ENCODE peak calls at places on chromosomes 4 and X, in six cellular contexts. One of them, this sample, is unnamed.

GRCh38 chrX:133177202-133177601 is 41.0 kb downstream of the TFDP3 start:
- DNase-seq in mammary epithelial cell: no peak
- DNase-seq in sigmoid colon: no peak
- DNase-seq in astrocyte: no peak
- DNase-seq in heart left ventricle: no peak
- DNase-seq in fibroblast of lung: no peak
- DNase-seq in this sample: no peak

GRCh38 chrX:11666180-11666579 is 460 bp upstream of the ARHGAP6 start:
- DNase-seq in mammary epithelial cell: no peak
- DNase-seq in sigmoid colon: peak; percentile 66
- DNase-seq in astrocyte: no peak
- DNase-seq in heart left ventricle: no peak
- DNase-seq in fibroblast of lung: no peak
- DNase-seq in this sample: no peak

GRCh38 chrX:152061083-152061482 is 77.3 kb downstream of the MAGEA10 start:
- DNase-seq in mammary epithelial cell: no peak
- DNase-seq in sigmoid colon: no peak
- DNase-seq in astrocyte: no peak
- DNase-seq in heart left ventricle: no peak
- DNase-seq in fibroblast of lung: no peak
- DNase-seq in this sample: no peak

GRCh38 chrX:153639177-153640044 is 7.6 kb upstream of the DUSP9 start:
- DNase-seq in mammary epithelial cell: no peak
- DNase-seq in sigmoid colon: no peak
- DNase-seq in astrocyte: no peak
- DNase-seq in heart left ventricle: no peak
- DNase-seq in fibroblast of lung: no peak
- DNase-seq in this sample: no peak

GRCh38 chr4:20764353-20764752 is 64.1 kb downstream of the PACRGL start:
- DNase-seq in mammary epithelial cell: peak; percentile 25
- DNase-seq in sigmoid colon: no peak
- DNase-seq in astrocyte: peak; percentile 14
- DNase-seq in heart left ventricle: no peak
- DNase-seq in fibroblast of lung: peak; percentile 37
- DNase-seq in this sample: no peak

GRCh38 chr4:70722199-70722791 is 531 bp downstream of the RUFY3 start:
- DNase-seq in mammary epithelial cell: no peak
- DNase-seq in sigmoid colon: no peak
- DNase-seq in astrocyte: peak; percentile 86
- DNase-seq in heart left ventricle: no peak
- DNase-seq in fibroblast of lung: peak; percentile 89
- DNase-seq in this sample: no peak

GRCh38 chrX:101385795-101386541 is at the start of gene BTK:
- DNase-seq in mammary epithelial cell: no peak
- DNase-seq in sigmoid colon: no peak
- DNase-seq in astrocyte: no peak
- DNase-seq in heart left ventricle: no peak
- DNase-seq in fibroblast of lung: no peak
- DNase-seq in this sample: no peak

GRCh38 chr4:189436207-189436606 is 504.5 kb upstream of the FRG1 start:
- DNase-seq in mammary epithelial cell: no peak
- DNase-seq in sigmoid colon: no peak
- DNase-seq in astrocyte: no peak
- DNase-seq in heart left ventricle: no peak
- DNase-seq in fibroblast of lung: no peak
- DNase-seq in this sample: no peak

GRCh38 chrX:20309796-20310195 is 43.1 kb upstream of the RPS6KA3 start:
- DNase-seq in mammary epithelial cell: no peak
- DNase-seq in sigmoid colon: no peak
- DNase-seq in astrocyte: peak; percentile 75
- DNase-seq in heart left ventricle: no peak
- DNase-seq in fibroblast of lung: peak; percentile 77
- DNase-seq in this sample: no peak

GRCh38 chr4:23084559-23085248 is 392.0 kb downstream of the GBA3 start:
- DNase-seq in mammary epithelial cell: no peak
- DNase-seq in sigmoid colon: no peak
- DNase-seq in astrocyte: peak; percentile 42
- DNase-seq in heart left ventricle: no peak
- DNase-seq in fibroblast of lung: peak; percentile 56
- DNase-seq in this sample: no peak

GRCh38 chr4:188266386-188266785 is 127.1 kb downstream of the TRIML1 start:
- DNase-seq in mammary epithelial cell: peak; percentile 23
- DNase-seq in sigmoid colon: no peak
- DNase-seq in astrocyte: no peak
- DNase-seq in heart left ventricle: no peak
- DNase-seq in fibroblast of lung: no peak
- DNase-seq in this sample: no peak

GRCh38 chr4:166198041-166198440 is 325.0 kb downstream of the TLL1 start:
- DNase-seq in mammary epithelial cell: no peak
- DNase-seq in sigmoid colon: no peak
- DNase-seq in astrocyte: no peak
- DNase-seq in heart left ventricle: no peak
- DNase-seq in fibroblast of lung: no peak
- DNase-seq in this sample: no peak

GRCh38 chr4:93384211-93384610 is 444.3 kb upstream of the ATOH1 start:
- DNase-seq in mammary epithelial cell: no peak
- DNase-seq in sigmoid colon: no peak
- DNase-seq in astrocyte: no peak
- DNase-seq in heart left ventricle: no peak
- DNase-seq in fibroblast of lung: peak; percentile 17
- DNase-seq in this sample: no peak

GRCh38 chr4:186918466-186918865 is 194.8 kb upstream of the FAT1 start:
- DNase-seq in mammary epithelial cell: no peak
- DNase-seq in sigmoid colon: no peak
- DNase-seq in astrocyte: no peak
- DNase-seq in heart left ventricle: no peak
- DNase-seq in fibroblast of lung: no peak
- DNase-seq in this sample: no peak

GRCh38 chr4:23320881-23321612 is 568.8 kb downstream of the PPARGC1A start:
- DNase-seq in mammary epithelial cell: no peak
- DNase-seq in sigmoid colon: no peak
- DNase-seq in astrocyte: no peak
- DNase-seq in heart left ventricle: no peak
- DNase-seq in fibroblast of lung: no peak
- DNase-seq in this sample: no peak

GRCh38 chrX:153960786-153961185 is 10.8 kb downstream of the HCFC1 start:
- DNase-seq in mammary epithelial cell: no peak
- DNase-seq in sigmoid colon: no peak
- DNase-seq in astrocyte: no peak
- DNase-seq in heart left ventricle: no peak
- DNase-seq in fibroblast of lung: no peak
- DNase-seq in this sample: no peak

GRCh38 chrX:22196151-22196550 is 76.6 kb upstream of the CBLL2 start:
- DNase-seq in mammary epithelial cell: no peak
- DNase-seq in sigmoid colon: no peak
- DNase-seq in astrocyte: no peak
- DNase-seq in heart left ventricle: no peak
- DNase-seq in fibroblast of lung: no peak
- DNase-seq in this sample: no peak

GRCh38 chr4:144894525-144894924 is 203.5 kb downstream of the ANAPC10 start:
- DNase-seq in mammary epithelial cell: peak; percentile 87
- DNase-seq in sigmoid colon: no peak
- DNase-seq in astrocyte: peak; percentile 95
- DNase-seq in heart left ventricle: no peak
- DNase-seq in fibroblast of lung: peak; percentile 96
- DNase-seq in this sample: no peak

GRCh38 chr4:23728393-23728792 is 161.5 kb downstream of the PPARGC1A start:
- DNase-seq in mammary epithelial cell: peak; percentile 1
- DNase-seq in sigmoid colon: no peak
- DNase-seq in astrocyte: peak; percentile 99
- DNase-seq in heart left ventricle: no peak
- DNase-seq in fibroblast of lung: peak; percentile 99
- DNase-seq in this sample: no peak

GRCh38 chr4:159446266-159446976 is 343.5 kb downstream of the RAPGEF2 start:
- DNase-seq in mammary epithelial cell: peak; percentile 68
- DNase-seq in sigmoid colon: no peak
- DNase-seq in astrocyte: peak; percentile 68
- DNase-seq in heart left ventricle: peak; percentile 21
- DNase-seq in fibroblast of lung: peak; percentile 77
- DNase-seq in this sample: peak; percentile 18

GRCh38 chr4:170476351-170476750 is 386.6 kb upstream of the AADAT start:
- DNase-seq in mammary epithelial cell: no peak
- DNase-seq in sigmoid colon: no peak
- DNase-seq in astrocyte: no peak
- DNase-seq in heart left ventricle: no peak
- DNase-seq in fibroblast of lung: no peak
- DNase-seq in this sample: no peak

GRCh38 chrX:44042124-44042523 is 68.9 kb upstream of the NDP start:
- DNase-seq in mammary epithelial cell: no peak
- DNase-seq in sigmoid colon: no peak
- DNase-seq in astrocyte: peak; percentile 79
- DNase-seq in heart left ventricle: no peak
- DNase-seq in fibroblast of lung: peak; percentile 80
- DNase-seq in this sample: no peak

GRCh38 chr4:163790231-163790630 is 295.7 kb downstream of the TMA16 start:
- DNase-seq in mammary epithelial cell: no peak
- DNase-seq in sigmoid colon: no peak
- DNase-seq in astrocyte: no peak
- DNase-seq in heart left ventricle: no peak
- DNase-seq in fibroblast of lung: no peak
- DNase-seq in this sample: no peak

GRCh38 chrX:107675823-107676555 is 47.7 kb downstream of the PRPS1 start:
- DNase-seq in mammary epithelial cell: peak; percentile 30
- DNase-seq in sigmoid colon: peak; percentile 77
- DNase-seq in astrocyte: no peak
- DNase-seq in heart left ventricle: no peak
- DNase-seq in fibroblast of lung: peak; percentile 23
- DNase-seq in this sample: no peak

GRCh38 chr4:156347412-156348075 is 393.9 kb upstream of the CTSO start:
- DNase-seq in mammary epithelial cell: peak; percentile 72
- DNase-seq in sigmoid colon: no peak
- DNase-seq in astrocyte: peak; percentile 74
- DNase-seq in heart left ventricle: no peak
- DNase-seq in fibroblast of lung: peak; percentile 81
- DNase-seq in this sample: no peak

GRCh38 chr4:177485528-177485927 is 43.3 kb upstream of the AGA start:
- DNase-seq in mammary epithelial cell: peak; percentile 89
- DNase-seq in sigmoid colon: no peak
- DNase-seq in astrocyte: peak; percentile 92
- DNase-seq in heart left ventricle: no peak
- DNase-seq in fibroblast of lung: peak; percentile 93
- DNase-seq in this sample: no peak

GRCh38 chr4:115687356-115687755 is 573.9 kb upstream of the NDST4 start:
- DNase-seq in mammary epithelial cell: no peak
- DNase-seq in sigmoid colon: no peak
- DNase-seq in astrocyte: no peak
- DNase-seq in heart left ventricle: no peak
- DNase-seq in fibroblast of lung: no peak
- DNase-seq in this sample: no peak

GRCh38 chr4:44670466-44671199 is 7.6 kb upstream of the GUF1 start:
- DNase-seq in mammary epithelial cell: no peak
- DNase-seq in sigmoid colon: no peak
- DNase-seq in astrocyte: no peak
- DNase-seq in heart left ventricle: no peak
- DNase-seq in fibroblast of lung: no peak
- DNase-seq in this sample: no peak

GRCh38 chrX:154412468-154412867 is 1.1 kb downstream of the TAFAZZIN start:
- DNase-seq in mammary epithelial cell: no peak
- DNase-seq in sigmoid colon: no peak
- DNase-seq in astrocyte: no peak
- DNase-seq in heart left ventricle: peak; percentile 25
- DNase-seq in fibroblast of lung: no peak
- DNase-seq in this sample: no peak

GRCh38 chr4:156815717-156816319 is 155.8 kb downstream of the PDGFC start:
- DNase-seq in mammary epithelial cell: no peak
- DNase-seq in sigmoid colon: no peak
- DNase-seq in astrocyte: no peak
- DNase-seq in heart left ventricle: no peak
- DNase-seq in fibroblast of lung: no peak
- DNase-seq in this sample: no peak

GRCh38 chr4:92304636-92305035 is 870 bp downstream of the GRID2 start:
- DNase-seq in mammary epithelial cell: no peak
- DNase-seq in sigmoid colon: no peak
- DNase-seq in astrocyte: no peak
- DNase-seq in heart left ventricle: no peak
- DNase-seq in fibroblast of lung: no peak
- DNase-seq in this sample: no peak

GRCh38 chr4:10108391-10108790 is 8.2 kb downstream of the WDR1 start:
- DNase-seq in mammary epithelial cell: no peak
- DNase-seq in sigmoid colon: no peak
- DNase-seq in astrocyte: no peak
- DNase-seq in heart left ventricle: no peak
- DNase-seq in fibroblast of lung: no peak
- DNase-seq in this sample: no peak
- H3K36me3 ChIP-seq in mammary epithelial cell: peaks cover 44% of the 10 kb centered on the region
- H3K36me3 ChIP-seq in sigmoid colon: peaks cover 17% of the 10 kb centered on the region
- H3K36me3 ChIP-seq in astrocyte: peaks cover 46% of the 10 kb centered on the region
- H3K36me3 ChIP-seq in heart left ventricle: peaks cover 46% of the 10 kb centered on the region
- H3K36me3 ChIP-seq in fibroblast of lung: peaks cover 40% of the 10 kb centered on the region
- H3K36me3 ChIP-seq in this sample: peaks cover 25% of the 10 kb centered on the region

DNA sequence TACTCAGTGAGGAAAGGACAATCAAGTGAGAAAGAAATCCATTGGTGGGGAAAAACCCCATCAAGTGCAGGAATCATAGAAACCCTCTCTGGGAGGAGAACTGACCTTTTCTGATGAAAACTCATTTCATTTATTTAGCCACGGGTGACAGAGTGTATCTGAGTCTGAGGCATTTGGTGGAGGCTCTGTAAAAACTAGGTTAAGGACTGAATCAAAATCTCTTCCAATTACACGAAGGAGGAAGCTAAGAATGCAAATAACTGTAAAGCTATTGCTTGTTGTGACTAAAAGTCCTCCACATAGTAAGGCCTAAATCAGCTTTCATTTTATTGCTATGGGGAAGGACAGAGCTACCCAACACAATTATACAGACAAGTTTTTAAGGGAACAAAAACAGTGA is 240.6 kb upstream of the PGRMC2 start:
- DNase-seq in mammary epithelial cell: no peak
- DNase-seq in sigmoid colon: no peak
- DNase-seq in astrocyte: no peak
- DNase-seq in heart left ventricle: no peak
- DNase-seq in fibroblast of lung: peak; percentile 3
- DNase-seq in this sample: no peak
- H3K4me1 ChIP-seq in mammary epithelial cell: peaks cover 46% of the 10 kb centered on the region
- H3K4me1 ChIP-seq in sigmoid colon: peaks cover 38% of the 10 kb centered on the region
- H3K4me1 ChIP-seq in astrocyte: peaks cover 36% of the 10 kb centered on the region
- H3K4me1 ChIP-seq in heart left ventricle: peaks cover 21% of the 10 kb centered on the region
- H3K4me1 ChIP-seq in fibroblast of lung: peaks cover 30% of the 10 kb centered on the region
- H3K4me1 ChIP-seq in this sample: peaks cover 2% of the 10 kb centered on the region

DNA sequence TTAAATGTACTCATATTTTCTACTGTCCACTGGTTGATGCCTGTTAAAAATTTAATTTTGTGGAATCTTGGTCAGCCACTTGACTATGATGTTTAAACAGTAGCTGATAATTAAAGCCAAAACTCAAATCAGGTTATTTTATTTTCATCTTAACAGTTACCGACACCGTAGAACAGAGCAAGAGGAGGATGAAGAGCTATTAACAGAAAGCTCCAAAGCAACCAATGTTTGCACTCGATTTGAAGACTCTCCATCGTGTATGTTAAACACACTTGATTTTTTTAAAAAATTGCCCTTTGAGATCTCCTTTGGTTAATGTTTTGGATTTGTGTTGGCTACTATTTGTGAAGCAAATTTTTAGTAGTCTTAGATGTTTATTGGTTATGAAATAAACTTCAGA is 10.7 kb downstream of the SMARCA5 start:
- DNase-seq in mammary epithelial cell: no peak
- DNase-seq in sigmoid colon: no peak
- DNase-seq in astrocyte: no peak
- DNase-seq in heart left ventricle: no peak
- DNase-seq in fibroblast of lung: no peak
- DNase-seq in this sample: no peak
- H3K36me3 ChIP-seq in mammary epithelial cell: peaks cover 36% of the 10 kb centered on the region
- H3K36me3 ChIP-seq in sigmoid colon: peaks cover 21% of the 10 kb centered on the region
- H3K36me3 ChIP-seq in astrocyte: peaks cover 47% of the 10 kb centered on the region
- H3K36me3 ChIP-seq in heart left ventricle: peaks cover 100% of the 10 kb centered on the region
- H3K36me3 ChIP-seq in fibroblast of lung: peaks cover 5% of the 10 kb centered on the region
- H3K36me3 ChIP-seq in this sample: peaks cover 5% of the 10 kb centered on the region

GRCh38 chrX:13756381-13756780 is 21.8 kb downstream of the OFD1 start:
- DNase-seq in mammary epithelial cell: no peak
- DNase-seq in sigmoid colon: no peak
- DNase-seq in astrocyte: no peak
- DNase-seq in heart left ventricle: no peak
- DNase-seq in fibroblast of lung: no peak
- DNase-seq in this sample: no peak
- H3K4me1 ChIP-seq in mammary epithelial cell: peaks cover 15% of the 10 kb centered on the region
- H3K4me1 ChIP-seq in sigmoid colon: no peaks in the 10 kb centered on the region
- H3K4me1 ChIP-seq in astrocyte: no peaks in the 10 kb centered on the region
- H3K4me1 ChIP-seq in heart left ventricle: no peaks in the 10 kb centered on the region
- H3K4me1 ChIP-seq in fibroblast of lung: no peaks in the 10 kb centered on the region
- H3K4me1 ChIP-seq in this sample: peaks cover 1% of the 10 kb centered on the region

This sample was measured in iPS DF 6.9.